ENCODE peak calls at places on chromosome 16, in four cellular contexts. E, B, W and P are unnamed samples.

GRCh38 chr16:83882118-83882879 is 16.6 kb upstream of the MLYCD start:
- DNase-seq in W (no peak), B (no peak), E (no peak), P (no peak)

GRCh38 chr16:70793851-70794502 is 7.0 kb downstream of the VAC14 start:
- DNase-seq in B (no peak), E (no peak), W (no peak), P (no peak)

GRCh38 chr16:16992986-16993783 is 477.6 kb downstream of the XYLT1 start:
- DNase-seq in E (no peak), W (no peak), B (no peak), P (no peak)

GRCh38 chr16:27025581-27025980 is 41.1 kb upstream of the C16orf82 start:
- DNase-seq in B (no peak), W (no peak), E (no peak), P (no peak)

GRCh38 chr16:4654387-4654901 is 29.8 kb downstream of the MGRN1 start:
- DNase-seq in W (no peak), B (no peak), E (no peak), P (no peak)

GRCh38 chr16:31135535-31136286 is at the start of gene PRSS8:
- DNase-seq in B (no peak), W (no peak), E (no peak), P (no peak)

GRCh38 chr16:89779917-89780316 is 36.5 kb downstream of the FANCA start:
- DNase-seq in B (no peak), W (no peak), E (no peak), P (no peak)

GRCh38 chr16:69324585-69325253 is 5.7 kb downstream of the PDF start:
- DNase-seq in E (peak), B (no peak), W (no peak), P (no peak)

GRCh38 chr16:73909529-73910035 is 387.0 kb upstream of the PSMD7 start:
- DNase-seq in E (no peak), B (no peak), W (no peak), P (no peak)

DNA sequence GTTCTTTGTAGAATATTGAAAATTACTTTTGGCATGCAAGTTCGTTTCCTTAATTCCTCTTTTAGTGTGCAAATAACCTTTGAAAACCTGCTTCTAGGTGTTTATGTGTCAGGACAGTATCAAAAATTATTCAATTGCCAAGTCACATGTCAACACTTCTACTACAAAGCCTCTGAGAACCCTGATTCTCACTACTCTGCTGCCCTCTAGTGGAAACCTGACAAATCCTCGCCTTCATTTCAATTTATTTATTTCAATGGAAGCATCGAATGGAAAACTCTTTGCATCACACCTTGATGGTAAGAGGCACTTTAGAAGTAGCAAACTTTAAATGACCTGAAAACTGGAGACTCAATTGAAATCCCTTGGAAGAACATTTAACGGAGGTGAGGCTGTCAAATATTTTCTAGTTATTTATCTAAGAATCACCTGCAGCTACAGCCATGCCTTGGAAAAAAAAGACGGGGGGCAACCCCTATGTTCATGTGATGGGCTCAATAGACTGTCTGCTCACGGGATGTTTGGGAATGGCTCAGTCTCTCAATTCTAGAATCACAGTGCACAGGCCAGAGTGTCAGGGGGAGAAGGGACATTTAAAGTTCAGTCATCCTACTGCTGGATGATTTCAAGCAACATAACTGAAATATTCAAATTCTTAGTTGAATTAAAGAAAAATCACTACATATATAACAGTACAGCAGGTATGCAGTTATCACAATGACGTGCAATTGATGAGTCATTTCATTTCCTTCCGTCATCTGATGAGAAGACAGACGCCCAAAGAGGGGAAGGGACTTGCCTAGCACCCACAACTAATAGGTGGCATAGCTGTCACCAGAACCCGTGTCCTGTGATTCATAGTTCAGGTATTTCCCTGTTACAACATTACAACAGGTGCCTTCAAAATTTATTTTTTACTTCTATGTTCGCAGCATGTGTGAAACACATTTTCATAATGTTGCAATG is 563.9 kb downstream of the TOX3 start:
- DNase-seq in B (peak), E (no peak), W (peak), P (no peak)
- TF ChIP-seq CTCF in B (peak), E (peak), W (peak), P (no peak)

GRCh38 chr16:58734459-58734787 is 307 bp upstream of the GOT2 start:
- DNase-seq in B (no peak), W (no peak), E (no peak), P (no peak)
- TF ChIP-seq CTCF in B (no peak), W (no peak), E (no peak), P (no peak)

GRCh38 chr16:9516444-9516843 is 425.0 kb downstream of the HAPSTR1 start:
- DNase-seq in W (no peak), B (no peak), E (no peak), P (no peak)

GRCh38 chr16:9523994-9524393 is 432.6 kb downstream of the HAPSTR1 start:
- DNase-seq in E (no peak), B (no peak), W (no peak), P (no peak)

GRCh38 chr16:9522589-9522988 is 431.1 kb downstream of the HAPSTR1 start:
- DNase-seq in E (no peak), B (no peak), W (no peak), P (no peak)

GRCh38 chr16:9521749-9522370 is 430.4 kb downstream of the HAPSTR1 start:
- DNase-seq in W (no peak), E (no peak), B (no peak), P (no peak)

GRCh38 chr16:9518054-9518453 is 426.6 kb downstream of the HAPSTR1 start:
- DNase-seq in E (no peak), W (no peak), B (no peak), P (no peak)
- TF ChIP-seq CTCF in E (no peak), W (no peak), B (no peak), P (no peak)

GRCh38 chr16:50667497-50668367 is 13.4 kb downstream of the SNX20 start:
- DNase-seq in E (peak), B (no peak), W (no peak), P (no peak)
- TF ChIP-seq CTCF in E (no peak), B (no peak), W (no peak), P (no peak)

GRCh38 chr16:22186517-22186916 is 19.6 kb upstream of the EEF2K start:
- DNase-seq in E (no peak), W (no peak), B (no peak), P (no peak)

GRCh38 chr16:22190169-22191088 is 15.6 kb upstream of the EEF2K start:
- DNase-seq in W (peak), B (peak), E (peak), P (peak)

GRCh38 chr16:22188267-22188594 is 17.8 kb upstream of the EEF2K start:
- DNase-seq in W (no peak), B (no peak), E (no peak), P (no peak)

GRCh38 chr16:22189473-22190168 is 16.5 kb upstream of the EEF2K start:
- DNase-seq in W (peak), B (peak), E (peak), P (no peak)

DNA sequence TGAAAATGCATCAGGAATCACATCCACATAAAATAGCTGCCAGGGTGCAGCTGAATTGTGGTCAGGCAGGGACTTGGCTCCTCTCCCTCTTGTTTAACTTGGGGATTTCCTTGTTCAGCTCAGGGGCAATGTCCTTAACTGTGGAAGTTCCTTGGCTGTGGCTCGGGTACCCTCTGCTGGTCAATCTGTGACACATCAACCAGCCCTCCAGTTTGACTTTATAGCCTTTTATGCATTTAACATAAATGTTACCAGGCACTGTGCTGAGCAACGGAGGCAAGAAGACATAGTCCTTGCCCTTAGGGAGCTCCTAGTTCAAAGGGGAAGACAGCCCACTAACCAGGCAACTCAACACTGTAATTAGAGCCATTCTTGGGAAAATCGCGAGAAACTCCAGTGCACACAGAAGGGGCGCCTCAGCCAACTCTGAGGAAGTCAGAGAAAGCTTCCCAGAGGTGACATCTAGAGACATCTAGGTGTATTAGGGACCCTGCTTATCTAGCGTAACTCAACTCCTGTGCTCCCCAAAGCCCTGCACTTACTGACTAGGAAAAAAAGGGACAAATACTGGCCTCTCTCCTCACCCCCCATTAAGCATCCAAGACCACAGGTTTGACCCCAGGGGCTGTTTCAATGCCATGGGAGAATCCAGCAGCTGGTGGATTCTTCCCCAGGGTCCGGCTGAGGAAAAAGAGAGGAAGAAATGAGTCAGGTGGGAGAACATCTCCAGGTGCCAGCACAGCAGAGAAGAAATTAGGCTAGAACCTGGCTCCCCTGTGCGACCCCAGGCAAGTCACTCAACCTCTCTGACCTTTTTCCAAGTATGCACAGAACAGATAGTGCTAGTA is 17.3 kb upstream of the EEF2K start:
- DNase-seq in E (peak), B (peak), W (peak), P (no peak)
- TF ChIP-seq CTCF in E (peak), B (peak), W (peak), P (no peak)